ENCODE peak calls at places on chromosomes 2 and 18, in seven cellular contexts. One of them, this sample, is unnamed.

GRCh38 chr2:211737282-211737681 is 801.3 kb downstream of the ERBB4 start:
- DNase-seq in spleen: no peak
- DNase-seq in B cell: no peak
- DNase-seq in activated CD4-positive, alpha-beta T cell treated with anti-CD3 and anti-CD28 coated beads, Interleukin-2, amount 50 U/mL, for 4 hours: no peak
- DNase-seq in psoas muscle: no peak
- DNase-seq in osteoblast: no peak
- DNase-seq in HTR-8/SVneo: no peak
- DNase-seq in this sample: no peak

GRCh38 chr2:239378918-239379640 is 21.7 kb downstream of the HDAC4 start:
- DNase-seq in osteoblast: no peak
- DNase-seq in activated CD4-positive, alpha-beta T cell treated with anti-CD3 and anti-CD28 coated beads, Interleukin-2, amount 50 U/mL, for 4 hours: no peak
- DNase-seq in psoas muscle: no peak
- DNase-seq in HTR-8/SVneo: no peak
- DNase-seq in spleen: peak; percentile 73
- DNase-seq in B cell: no peak
- DNase-seq in this sample: no peak

GRCh38 chr18:70126832-70127231 is 78.7 kb downstream of the RTTN start:
- DNase-seq in osteoblast: no peak
- DNase-seq in HTR-8/SVneo: no peak
- DNase-seq in B cell: no peak
- DNase-seq in activated CD4-positive, alpha-beta T cell treated with anti-CD3 and anti-CD28 coated beads, Interleukin-2, amount 50 U/mL, for 4 hours: no peak
- DNase-seq in spleen: no peak
- DNase-seq in psoas muscle: no peak
- DNase-seq in this sample: no peak

GRCh38 chr2:105797298-105797819 is 52.6 kb downstream of the NCK2 start:
- DNase-seq in HTR-8/SVneo: no peak
- DNase-seq in spleen: no peak
- DNase-seq in osteoblast: no peak
- DNase-seq in B cell: no peak
- DNase-seq in psoas muscle: no peak
- DNase-seq in activated CD4-positive, alpha-beta T cell treated with anti-CD3 and anti-CD28 coated beads, Interleukin-2, amount 50 U/mL, for 4 hours: no peak
- DNase-seq in this sample: no peak

GRCh38 chr2:112916145-112916571 is 5.2 kb downstream of the IL37 start:
- DNase-seq in HTR-8/SVneo: no peak
- DNase-seq in activated CD4-positive, alpha-beta T cell treated with anti-CD3 and anti-CD28 coated beads, Interleukin-2, amount 50 U/mL, for 4 hours: no peak
- DNase-seq in B cell: no peak
- DNase-seq in psoas muscle: no peak
- DNase-seq in osteoblast: no peak
- DNase-seq in spleen: no peak
- DNase-seq in this sample: no peak

GRCh38 chr2:143808166-143808565 is 678.9 kb downstream of the ARHGAP15 start:
- DNase-seq in HTR-8/SVneo: no peak
- DNase-seq in osteoblast: no peak
- DNase-seq in spleen: no peak
- DNase-seq in psoas muscle: no peak
- DNase-seq in B cell: no peak
- DNase-seq in activated CD4-positive, alpha-beta T cell treated with anti-CD3 and anti-CD28 coated beads, Interleukin-2, amount 50 U/mL, for 4 hours: no peak
- DNase-seq in this sample: no peak

GRCh38 chr2:34729845-34730244 is 1130.7 kb upstream of the FAM98A start:
- DNase-seq in spleen: no peak
- DNase-seq in HTR-8/SVneo: no peak
- DNase-seq in psoas muscle: no peak
- DNase-seq in B cell: no peak
- DNase-seq in osteoblast: no peak
- DNase-seq in activated CD4-positive, alpha-beta T cell treated with anti-CD3 and anti-CD28 coated beads, Interleukin-2, amount 50 U/mL, for 4 hours: no peak
- DNase-seq in this sample: no peak

GRCh38 chr2:121603185-121603584 is 46.1 kb downstream of the CLASP1 start:
- DNase-seq in B cell: no peak
- DNase-seq in spleen: no peak
- DNase-seq in activated CD4-positive, alpha-beta T cell treated with anti-CD3 and anti-CD28 coated beads, Interleukin-2, amount 50 U/mL, for 4 hours: no peak
- DNase-seq in osteoblast: no peak
- DNase-seq in HTR-8/SVneo: no peak
- DNase-seq in psoas muscle: no peak
- DNase-seq in this sample: no peak

GRCh38 chr18:5979971-5980457 is 84.7 kb upstream of the TMEM200C start:
- DNase-seq in osteoblast: no peak
- DNase-seq in spleen: no peak
- DNase-seq in psoas muscle: no peak
- DNase-seq in activated CD4-positive, alpha-beta T cell treated with anti-CD3 and anti-CD28 coated beads, Interleukin-2, amount 50 U/mL, for 4 hours: no peak
- DNase-seq in HTR-8/SVneo: no peak
- DNase-seq in B cell: no peak
- DNase-seq in this sample: no peak

GRCh38 chr18:64253900-64254299 is 105.0 kb upstream of the LINC00305 start:
- DNase-seq in activated CD4-positive, alpha-beta T cell treated with anti-CD3 and anti-CD28 coated beads, Interleukin-2, amount 50 U/mL, for 4 hours: no peak
- DNase-seq in psoas muscle: no peak
- DNase-seq in spleen: no peak
- DNase-seq in osteoblast: no peak
- DNase-seq in B cell: no peak
- DNase-seq in HTR-8/SVneo: no peak
- DNase-seq in this sample: no peak

GRCh38 chr2:119678021-119678656 is 862 bp upstream of the TMEM177 start:
- DNase-seq in spleen: peak; percentile 82
- DNase-seq in osteoblast: no peak
- DNase-seq in B cell: no peak
- DNase-seq in activated CD4-positive, alpha-beta T cell treated with anti-CD3 and anti-CD28 coated beads, Interleukin-2, amount 50 U/mL, for 4 hours: no peak
- DNase-seq in HTR-8/SVneo: no peak
- DNase-seq in psoas muscle: no peak
- DNase-seq in this sample: no peak

This sample was measured in effector memory CD8-positive, alpha-beta T cell.